ENCODE peak calls at places on chromosome 6, in six cellular contexts. One of them, this sample, is unnamed.

GRCh38 chr6:129510930-129511329 is 199.0 kb downstream of the ARHGAP18 start:
- DNase-seq in SK-N-SH: no peak
- DNase-seq in mammary epithelial cell: no peak
- DNase-seq in PC-9: no peak
- DNase-seq in OCI-LY7: no peak
- DNase-seq in H9: no peak
- DNase-seq in this sample: no peak

GRCh38 chr6:43496370-43497128 is 13.6 kb downstream of the LRRC73 start:
- DNase-seq in SK-N-SH: peak; percentile 80
- DNase-seq in mammary epithelial cell: peak; percentile 94
- DNase-seq in PC-9: peak; percentile 78
- DNase-seq in OCI-LY7: peak; percentile 51
- DNase-seq in H9: peak; percentile 71
- DNase-seq in this sample: no peak

GRCh38 chr6:155493694-155494143 is 38.1 kb upstream of the NOX3 start:
- DNase-seq in SK-N-SH: no peak
- DNase-seq in mammary epithelial cell: peak; percentile 95
- DNase-seq in PC-9: peak; percentile 41
- DNase-seq in OCI-LY7: peak; percentile 20
- DNase-seq in H9: no peak
- DNase-seq in this sample: no peak

GRCh38 chr6:4698901-4699659 is 77.1 kb upstream of the CDYL start:
- DNase-seq in SK-N-SH: no peak
- DNase-seq in mammary epithelial cell: no peak
- DNase-seq in PC-9: no peak
- DNase-seq in OCI-LY7: no peak
- DNase-seq in H9: no peak
- DNase-seq in this sample: no peak

GRCh38 chr6:139509167-139509566 is 134.7 kb upstream of the CITED2 start:
- DNase-seq in SK-N-SH: no peak
- DNase-seq in mammary epithelial cell: no peak
- DNase-seq in PC-9: no peak
- DNase-seq in OCI-LY7: no peak
- DNase-seq in H9: no peak
- DNase-seq in this sample: no peak

GRCh38 chr6:167826230-167827061 is at the start of gene AFDN:
- DNase-seq in SK-N-SH: peak; percentile 95
- DNase-seq in mammary epithelial cell: peak; percentile 55
- DNase-seq in PC-9: peak; percentile 43
- DNase-seq in OCI-LY7: peak; percentile 77
- DNase-seq in H9: peak; percentile 64
- DNase-seq in this sample: no peak

GRCh38 chr6:134802426-134803058 is 147.4 kb downstream of the ALDH8A1 start:
- DNase-seq in SK-N-SH: no peak
- DNase-seq in mammary epithelial cell: peak; percentile 36
- DNase-seq in PC-9: peak; percentile 16
- DNase-seq in OCI-LY7: no peak
- DNase-seq in H9: no peak
- DNase-seq in this sample: no peak

GRCh38 chr6:33761922-33762629 is 15.4 kb upstream of the IP6K3 start:
- DNase-seq in SK-N-SH: peak; percentile 71
- DNase-seq in mammary epithelial cell: peak; percentile 30
- DNase-seq in PC-9: peak; percentile 77
- DNase-seq in OCI-LY7: peak; percentile 52
- DNase-seq in H9: peak; percentile 71
- DNase-seq in this sample: peak; percentile 46

GRCh38 chr6:120111001-120111400 is 761.4 kb upstream of the MAN1A1 start:
- DNase-seq in SK-N-SH: no peak
- DNase-seq in mammary epithelial cell: no peak
- DNase-seq in PC-9: no peak
- DNase-seq in OCI-LY7: no peak
- DNase-seq in H9: no peak
- DNase-seq in this sample: no peak

GRCh38 chr6:134482585-134483346 is 164.9 kb upstream of the SGK1 start:
- DNase-seq in SK-N-SH: no peak
- DNase-seq in mammary epithelial cell: no peak
- DNase-seq in PC-9: no peak
- DNase-seq in OCI-LY7: no peak
- DNase-seq in H9: no peak
- DNase-seq in this sample: no peak

GRCh38 chr6:41974281-41974825 is 32.7 kb upstream of the CCND3 start:
- DNase-seq in SK-N-SH: no peak
- DNase-seq in mammary epithelial cell: no peak
- DNase-seq in PC-9: no peak
- DNase-seq in OCI-LY7: peak; percentile 58
- DNase-seq in H9: no peak
- DNase-seq in this sample: peak; percentile 28

GRCh38 chr6:160791981-160792418 is 90.0 kb downstream of the PLG start:
- DNase-seq in SK-N-SH: no peak
- DNase-seq in mammary epithelial cell: peak; percentile 64
- DNase-seq in PC-9: peak; percentile 21
- DNase-seq in OCI-LY7: no peak
- DNase-seq in H9: no peak
- DNase-seq in this sample: no peak

GRCh38 chr6:10300071-10300470 is 114.8 kb downstream of the TFAP2A start:
- DNase-seq in SK-N-SH: no peak
- DNase-seq in mammary epithelial cell: peak; percentile 80
- DNase-seq in PC-9: peak; percentile 12
- DNase-seq in OCI-LY7: no peak
- DNase-seq in H9: no peak
- DNase-seq in this sample: no peak

GRCh38 chr6:104527761-104528415 is 331.8 kb downstream of the HACE1 start:
- DNase-seq in SK-N-SH: no peak
- DNase-seq in mammary epithelial cell: peak; percentile 27
- DNase-seq in PC-9: peak; percentile 8
- DNase-seq in OCI-LY7: peak; percentile 70
- DNase-seq in H9: peak; percentile 61
- DNase-seq in this sample: no peak

GRCh38 chr6:131643262-131643631 is 6.1 kb downstream of the ENPP3 start:
- DNase-seq in SK-N-SH: no peak
- DNase-seq in mammary epithelial cell: no peak
- DNase-seq in PC-9: no peak
- DNase-seq in OCI-LY7: no peak
- DNase-seq in H9: no peak
- DNase-seq in this sample: no peak

GRCh38 chr6:139442188-139442625 is 67.8 kb upstream of the CITED2 start:
- DNase-seq in SK-N-SH: no peak
- DNase-seq in mammary epithelial cell: no peak
- DNase-seq in PC-9: no peak
- DNase-seq in OCI-LY7: no peak
- DNase-seq in H9: no peak
- DNase-seq in this sample: no peak

GRCh38 chr6:150672792-150673191 is 73.1 kb downstream of the PLEKHG1 start:
- DNase-seq in SK-N-SH: no peak
- DNase-seq in mammary epithelial cell: no peak
- DNase-seq in PC-9: no peak
- DNase-seq in OCI-LY7: no peak
- DNase-seq in H9: no peak
- DNase-seq in this sample: no peak

GRCh38 chr6:163231356-163232014 is 183.0 kb upstream of the QKI start:
- DNase-seq in SK-N-SH: no peak
- DNase-seq in mammary epithelial cell: no peak
- DNase-seq in PC-9: no peak
- DNase-seq in OCI-LY7: no peak
- DNase-seq in H9: no peak
- DNase-seq in this sample: no peak

GRCh38 chr6:35391240-35391968 is 49.0 kb downstream of the PPARD start:
- DNase-seq in SK-N-SH: no peak
- DNase-seq in mammary epithelial cell: peak; percentile 97
- DNase-seq in PC-9: peak; percentile 58
- DNase-seq in OCI-LY7: no peak
- DNase-seq in H9: no peak
- DNase-seq in this sample: no peak

GRCh38 chr6:154386848-154387717 is 30.5 kb upstream of the IPCEF1 start:
- DNase-seq in SK-N-SH: no peak
- DNase-seq in mammary epithelial cell: peak; percentile 73
- DNase-seq in PC-9: no peak
- DNase-seq in OCI-LY7: no peak
- DNase-seq in H9: no peak
- DNase-seq in this sample: no peak

GRCh38 chr6:168623736-168624135 is 182.8 kb downstream of the SMOC2 start:
- DNase-seq in SK-N-SH: no peak
- DNase-seq in mammary epithelial cell: no peak
- DNase-seq in PC-9: no peak
- DNase-seq in OCI-LY7: no peak
- DNase-seq in H9: peak; percentile 38
- DNase-seq in this sample: no peak

GRCh38 chr6:118965354-118965753 is 30.4 kb upstream of the MCM9 start:
- DNase-seq in SK-N-SH: no peak
- DNase-seq in mammary epithelial cell: no peak
- DNase-seq in PC-9: no peak
- DNase-seq in OCI-LY7: no peak
- DNase-seq in H9: no peak
- DNase-seq in this sample: no peak

GRCh38 chr6:151624481-151624880 is 130.7 kb downstream of the CCDC170 start:
- DNase-seq in SK-N-SH: no peak
- DNase-seq in mammary epithelial cell: no peak
- DNase-seq in PC-9: no peak
- DNase-seq in OCI-LY7: no peak
- DNase-seq in H9: no peak
- DNase-seq in this sample: no peak

GRCh38 chr6:145532361-145532760 is 203.0 kb downstream of the EPM2A start:
- DNase-seq in SK-N-SH: no peak
- DNase-seq in mammary epithelial cell: no peak
- DNase-seq in PC-9: no peak
- DNase-seq in OCI-LY7: no peak
- DNase-seq in H9: peak; percentile 56
- DNase-seq in this sample: no peak

GRCh38 chr6:97053643-97054411 is 129.3 kb downstream of the KLHL32 start:
- DNase-seq in SK-N-SH: peak; percentile 26
- DNase-seq in mammary epithelial cell: no peak
- DNase-seq in PC-9: no peak
- DNase-seq in OCI-LY7: peak; percentile 23
- DNase-seq in H9: no peak
- DNase-seq in this sample: no peak

GRCh38 chr6:71608646-71609045 is 277.7 kb upstream of the RIMS1 start:
- DNase-seq in SK-N-SH: no peak
- DNase-seq in mammary epithelial cell: peak; percentile 68
- DNase-seq in PC-9: no peak
- DNase-seq in OCI-LY7: no peak
- DNase-seq in H9: no peak
- DNase-seq in this sample: no peak

GRCh38 chr6:109483744-109484075 is 691 bp upstream of the ZBTB24 start:
- DNase-seq in SK-N-SH: no peak
- DNase-seq in mammary epithelial cell: no peak
- DNase-seq in PC-9: no peak
- DNase-seq in OCI-LY7: no peak
- DNase-seq in H9: no peak
- DNase-seq in this sample: no peak
- H3K79me2 ChIP-seq in SK-N-SH: peaks cover 39% of the 10 kb centered on the region
- H3K79me2 ChIP-seq in mammary epithelial cell: peaks cover 36% of the 10 kb centered on the region
- H3K79me2 ChIP-seq in PC-9: peaks cover 41% of the 10 kb centered on the region
- H3K79me2 ChIP-seq in OCI-LY7: peaks cover 42% of the 10 kb centered on the region
- H3K79me2 ChIP-seq in H9: peaks cover 27% of the 10 kb centered on the region
- H3K79me2 ChIP-seq in this sample: peaks cover 40% of the 10 kb centered on the region

GRCh38 chr6:125779924-125780539 is 10.7 kb upstream of the NCOA7 start:
- DNase-seq in SK-N-SH: peak; percentile 86
- DNase-seq in mammary epithelial cell: peak; percentile 86
- DNase-seq in PC-9: peak; percentile 80
- DNase-seq in OCI-LY7: peak; percentile 95
- DNase-seq in H9: peak; percentile 78
- DNase-seq in this sample: peak; percentile 82
- TF ChIP-seq CTCF in SK-N-SH: peak; percentile 22
- TF ChIP-seq CTCF in mammary epithelial cell: peak; percentile 38
- TF ChIP-seq CTCF in PC-9: peak; percentile 31
- TF ChIP-seq CTCF in OCI-LY7: peak; percentile 37
- TF ChIP-seq CTCF in H9: no peak
- TF ChIP-seq CTCF in this sample: peak; percentile 15

DNA sequence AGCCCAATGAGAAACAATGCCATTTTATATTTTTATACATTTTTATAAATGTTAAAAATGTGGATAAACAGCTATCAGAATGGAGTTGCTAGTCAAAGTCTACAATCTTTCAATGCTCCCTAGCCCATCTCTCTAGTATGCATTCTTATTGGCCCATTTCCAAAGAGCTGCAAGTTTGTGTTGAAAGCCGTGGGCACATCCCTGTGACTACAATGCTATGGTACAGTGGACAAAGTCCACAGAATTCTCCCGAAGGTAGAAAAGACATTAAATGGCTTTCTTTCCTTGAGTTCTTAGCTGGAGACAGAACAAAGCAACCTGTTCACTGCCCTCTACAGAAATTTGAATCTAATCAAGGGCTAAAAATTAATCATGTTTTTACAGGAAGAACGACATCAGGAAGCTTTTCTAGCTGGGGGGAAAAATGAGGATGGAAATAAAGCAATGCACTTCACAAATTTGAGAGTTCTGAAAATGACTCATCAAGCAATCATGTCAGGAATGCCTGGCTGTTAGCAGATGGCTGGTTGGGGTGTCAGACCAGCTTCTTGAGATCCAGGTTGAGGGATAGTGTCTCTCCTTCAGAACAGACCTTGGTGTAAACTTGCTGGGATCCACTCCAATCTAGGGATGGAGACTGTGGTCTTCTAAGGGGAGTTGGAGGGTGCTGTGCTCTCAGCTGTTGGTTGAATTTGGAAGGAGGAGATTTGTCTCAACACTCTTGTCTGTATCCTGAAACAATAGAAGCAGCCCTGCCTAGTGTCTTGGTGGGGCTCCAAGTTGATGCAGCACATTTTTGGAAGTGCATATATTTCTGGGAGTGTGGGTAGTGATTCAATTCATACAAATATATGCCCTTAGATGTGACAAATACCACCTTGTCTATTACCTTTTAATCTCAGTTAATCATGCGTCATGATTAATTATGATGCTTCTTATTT is 143.4 kb upstream of the PHACTR1 start:
- DNase-seq in SK-N-SH: no peak
- DNase-seq in mammary epithelial cell: peak; percentile 60
- DNase-seq in PC-9: peak; percentile 65
- DNase-seq in OCI-LY7: no peak
- DNase-seq in H9: peak; percentile 39
- DNase-seq in this sample: no peak
- H2AFZ ChIP-seq in SK-N-SH: peak overlapping the region; percentile 82
- H2AFZ ChIP-seq in mammary epithelial cell: peak overlapping the region; percentile 59
- H2AFZ ChIP-seq in PC-9: peak overlapping the region; percentile 36
- H2AFZ ChIP-seq in OCI-LY7: no peak overlapping the region
- H2AFZ ChIP-seq in H9: peak overlapping the region; percentile 27
- H2AFZ ChIP-seq in this sample: no peak overlapping the region

DNA sequence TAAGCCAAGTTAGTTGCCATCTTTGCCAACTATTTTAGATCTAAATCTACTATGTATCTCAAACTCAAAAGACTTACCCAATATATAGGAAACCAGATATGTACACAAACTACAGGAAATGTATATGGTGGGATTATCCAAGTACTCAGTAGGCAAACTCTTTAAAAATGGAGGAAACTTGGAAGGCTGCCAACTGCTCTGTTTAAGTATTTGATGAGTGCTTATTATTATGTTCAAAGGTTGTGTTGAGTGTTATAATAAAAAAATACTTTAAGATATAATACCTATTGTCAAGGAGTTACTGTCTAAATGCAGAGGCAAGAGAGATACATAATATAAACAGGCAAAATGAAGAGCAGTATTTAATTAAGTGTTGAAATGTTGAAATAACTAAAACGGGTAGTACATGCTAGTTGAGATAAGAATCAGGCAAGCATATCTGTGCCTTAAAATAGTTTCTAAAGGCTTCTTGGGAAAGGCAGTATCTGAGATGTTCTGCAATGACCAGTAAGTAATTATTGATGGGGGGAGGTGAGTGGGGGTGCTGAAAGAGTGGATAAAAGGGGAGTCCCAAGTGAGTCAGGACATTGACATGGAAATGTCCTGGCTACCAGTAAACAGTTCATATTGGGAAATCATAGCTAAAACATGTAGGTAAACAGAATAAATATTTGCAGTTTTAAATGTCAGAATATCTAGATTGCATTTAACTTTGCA is 6.5 kb upstream of the DST start:
- DNase-seq in SK-N-SH: no peak
- DNase-seq in mammary epithelial cell: no peak
- DNase-seq in PC-9: no peak
- DNase-seq in OCI-LY7: no peak
- DNase-seq in H9: no peak
- DNase-seq in this sample: no peak
- H3K79me2 ChIP-seq in SK-N-SH: peaks cover 39% of the 10 kb centered on the region
- H3K79me2 ChIP-seq in mammary epithelial cell: no peaks in the 10 kb centered on the region
- H3K79me2 ChIP-seq in PC-9: peaks cover 7% of the 10 kb centered on the region
- H3K79me2 ChIP-seq in OCI-LY7: no peaks in the 10 kb centered on the region
- H3K79me2 ChIP-seq in H9: no peaks in the 10 kb centered on the region
- H3K79me2 ChIP-seq in this sample: no peaks in the 10 kb centered on the region

This sample was measured in DND-41.